ENCODE peak calls at places on chromosomes 6 and 20, in eight cellular contexts. K is body of pancreas, E is PC-3, I is GM23248, A is cardiac muscle cell, Y is ovary, S is fibroblast of lung, N is prostate gland. C is an unnamed sample.

GRCh38 chr20:5844063-5844681 is 94.0 kb downstream of the SHLD1 start:
- DNase-seq in K (no peak), E (peak; percentile 76), I (peak; percentile 67), A (no peak), Y (no peak), S (peak; percentile 33), N (no peak), C (no peak)

GRCh38 chr6:168865-169455 is 123.3 kb upstream of the DUSP22 start:
- DNase-seq in K (no peak), E (peak; percentile 81), I (peak; percentile 54), A (peak; percentile 57), Y (no peak), S (peak; percentile 69), N (no peak), C (no peak)

GRCh38 chr6:9159051-9159450 is 723.7 kb upstream of the SLC35B3 start:
- DNase-seq in K (no peak), E (no peak), I (no peak), A (no peak), Y (no peak), S (no peak), N (no peak), C (no peak)

GRCh38 chr6:11202513-11203305 is 29.8 kb downstream of the NEDD9 start:
- DNase-seq in K (peak; percentile 51), E (no peak), I (no peak), A (no peak), Y (no peak), S (peak; percentile 19), N (no peak), C (no peak)

GRCh38 chr6:107604549-107604948 is 114.6 kb downstream of the SOBP start:
- DNase-seq in K (no peak), E (no peak), I (no peak), A (no peak), Y (no peak), S (no peak), N (no peak), C (peak; percentile 14)

GRCh38 chr6:39870950-39871349 is 63.3 kb downstream of the MOCS1 start:
- DNase-seq in K (no peak), E (no peak), I (no peak), A (no peak), Y (no peak), S (no peak), N (no peak), C (no peak)

GRCh38 chr20:11012975-11013374 is 339.2 kb upstream of the JAG1 start:
- DNase-seq in K (no peak), E (no peak), I (peak; percentile 8), A (no peak), Y (no peak), S (peak; percentile 85), N (no peak), C (no peak)

GRCh38 chr20:15940127-15940526 is 633.1 kb downstream of the KIF16B start:
- DNase-seq in K (no peak), E (no peak), I (no peak), A (no peak), Y (no peak), S (no peak), N (no peak), C (no peak)

GRCh38 chr20:38152175-38153010 is 12.7 kb downstream of the TGM2 start:
- DNase-seq in K (peak; percentile 78), E (peak; percentile 71), I (peak; percentile 68), A (no peak), Y (peak; percentile 64), S (peak; percentile 80), N (peak; percentile 43), C (no peak)

GRCh38 chr6:79601020-79601609 is 30.0 kb upstream of the SH3BGRL2 start:
- DNase-seq in K (peak; percentile 22), E (peak; percentile 83), I (peak; percentile 37), A (no peak), Y (no peak), S (peak; percentile 73), N (peak; percentile 27), C (peak; percentile 55)

GRCh38 chr20:61045876-61046585 is 206.0 kb upstream of the CDH4 start:
- DNase-seq in K (no peak), E (no peak), I (no peak), A (no peak), Y (no peak), S (no peak), N (no peak), C (no peak)

GRCh38 chr6:27791182-27791939 is 120.8 kb downstream of the OR2B2 start:
- DNase-seq in K (peak; percentile 52), E (peak; percentile 92), I (peak; percentile 81), A (peak; percentile 10), Y (peak; percentile 68), S (peak; percentile 86), N (no peak), C (peak; percentile 27)

GRCh38 chr6:46014511-46015118 is 1.0 kb downstream of the CLIC5 start:
- DNase-seq in K (peak; percentile 13), E (no peak), I (no peak), A (peak; percentile 63), Y (no peak), S (no peak), N (peak; percentile 10), C (no peak)

GRCh38 chr6:139153876-139154275 is 19.0 kb downstream of the HECA start:
- DNase-seq in K (no peak), E (no peak), I (peak; percentile 75), A (no peak), Y (no peak), S (peak; percentile 77), N (no peak), C (no peak)

GRCh38 chr6:158593670-158594069 is 33.8 kb downstream of the TMEM181 start:
- DNase-seq in K (no peak), E (no peak), I (no peak), A (no peak), Y (no peak), S (no peak), N (no peak), C (no peak)

GRCh38 chr20:63351811-63352591 is 9.1 kb downstream of the CHRNA4 start:
- DNase-seq in K (no peak), E (no peak), I (no peak), A (peak; percentile 50), Y (no peak), S (no peak), N (no peak), C (no peak)

GRCh38 chr6:119713903-119714302 is 364.3 kb upstream of the MAN1A1 start:
- DNase-seq in K (no peak), E (no peak), I (no peak), A (no peak), Y (no peak), S (no peak), N (no peak), C (no peak)

GRCh38 chr6:119720160-119720559 is 370.6 kb upstream of the MAN1A1 start:
- DNase-seq in K (no peak), E (peak; percentile 29), I (peak; percentile 32), A (no peak), Y (no peak), S (peak; percentile 15), N (no peak), C (no peak)

GRCh38 chr6:119717942-119718341 is 368.4 kb upstream of the MAN1A1 start:
- DNase-seq in K (no peak), E (peak; percentile 18), I (no peak), A (no peak), Y (no peak), S (no peak), N (no peak), C (peak; percentile 8)

GRCh38 chr6:119716668-119717270 is 367.2 kb upstream of the MAN1A1 start:
- DNase-seq in K (no peak), E (no peak), I (no peak), A (no peak), Y (no peak), S (no peak), N (no peak), C (no peak)
- H3K27ac ChIP-seq in K (no peak overlapping the region), E (no peak overlapping the region), I (no peak overlapping the region), A (no peak overlapping the region), Y (no peak overlapping the region), S (no peak overlapping the region), N (no peak overlapping the region), C (no peak overlapping the region)

GRCh38 chr20:57449398-57450354 is 58.5 kb downstream of the RBM38 start:
- DNase-seq in K (no peak), E (peak; percentile 90), I (no peak), A (no peak), Y (no peak), S (no peak), N (no peak), C (no peak)

GRCh38 chr20:57450419-57450818 is 59.2 kb downstream of the RBM38 start:
- DNase-seq in K (no peak), E (peak; percentile 49), I (peak; percentile 56), A (no peak), Y (no peak), S (no peak), N (no peak), C (no peak)

GRCh38 chr20:57451759-57452661 is 60.8 kb downstream of the RBM38 start:
- DNase-seq in K (no peak), E (no peak), I (no peak), A (no peak), Y (no peak), S (no peak), N (no peak), C (no peak)

GRCh38 chr20:57451356-57451755 is 60.2 kb downstream of the RBM38 start:
- DNase-seq in K (no peak), E (no peak), I (no peak), A (no peak), Y (no peak), S (no peak), N (no peak), C (no peak)

GRCh38 chr20:57450931-57451330 is 59.7 kb downstream of the RBM38 start:
- DNase-seq in K (no peak), E (no peak), I (no peak), A (no peak), Y (no peak), S (no peak), N (no peak), C (no peak)
- H3K27ac ChIP-seq in K (no peak overlapping the region), E (no peak overlapping the region), I (no peak overlapping the region), A (peak overlapping the region; percentile 71), Y (no peak overlapping the region), S (no peak overlapping the region), N (no peak overlapping the region), C (no peak overlapping the region)

GRCh38 chr6:41935190-41935569 is 6.4 kb downstream of the CCND3 start:
- DNase-seq in K (no peak), E (no peak), I (no peak), A (no peak), Y (no peak), S (no peak), N (no peak), C (no peak)
- H3K27ac ChIP-seq in K (no peak overlapping the region), E (no peak overlapping the region), I (no peak overlapping the region), A (peak overlapping the region; percentile 30), Y (no peak overlapping the region), S (no peak overlapping the region), N (peak overlapping the region; percentile 25), C (no peak overlapping the region)

DNA sequence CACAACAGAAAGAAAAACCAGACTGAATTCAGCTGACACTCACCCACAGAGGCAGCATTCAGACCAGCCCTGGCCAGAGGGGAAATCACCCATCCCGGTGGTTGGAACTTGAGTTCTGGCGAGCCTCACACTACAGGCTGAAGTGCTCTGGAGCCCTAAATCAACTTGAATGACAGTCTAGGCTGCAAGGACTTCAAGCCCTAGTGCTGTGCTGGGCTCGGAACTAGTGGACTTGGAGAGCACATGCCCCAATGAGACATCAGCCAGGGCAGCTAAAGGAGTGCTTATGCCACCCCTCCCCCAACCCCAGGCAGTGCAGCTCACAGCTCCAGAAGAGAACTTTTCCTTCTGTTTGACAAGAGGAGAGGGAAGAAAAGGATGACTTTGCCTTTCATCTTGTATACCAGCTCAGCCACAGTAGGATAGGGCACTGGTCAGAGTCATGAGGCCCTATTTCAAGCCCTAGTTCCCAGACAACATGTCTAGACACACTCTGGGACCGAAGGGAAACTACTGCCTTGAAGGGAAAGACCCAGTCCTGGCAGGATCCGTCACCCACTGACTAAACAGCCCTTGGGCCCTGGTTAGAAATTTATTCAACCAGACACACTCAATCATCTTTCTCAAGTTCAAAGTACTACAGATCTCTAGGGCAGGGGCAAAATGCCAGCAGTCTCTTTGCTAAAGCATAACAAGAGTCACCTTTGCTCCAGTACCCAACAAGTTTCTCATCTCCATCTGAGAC is 43.2 kb upstream of the PNRC1 start:
- DNase-seq in K (no peak), E (no peak), I (no peak), A (no peak), Y (peak; percentile 26), S (no peak), N (no peak), C (peak; percentile 79)
- H3K27ac ChIP-seq in K (peak overlapping the region; percentile 73), E (no peak overlapping the region), I (no peak overlapping the region), A (peak overlapping the region; percentile 82), Y (peak overlapping the region; percentile 85), S (no peak overlapping the region), N (no peak overlapping the region), C (peak overlapping the region; percentile 99)